ENCODE peak calls at places on chromosomes 12 and 14, in six cellular contexts. One of them, this sample, is unnamed.

GRCh38 chr14:99819514-99819913 is 26.3 kb downstream of the EML1 start:
- DNase-seq in tibial nerve: no peak
- DNase-seq in HCT116: no peak
- DNase-seq in HepG2: no peak
- DNase-seq in upper lobe of left lung: no peak
- DNase-seq in endothelial cell of umbilical vein: no peak
- DNase-seq in this sample: no peak

GRCh38 chr14:36511981-36512584 is 7.9 kb downstream of the NKX2-1 start:
- DNase-seq in HCT116: no peak
- DNase-seq in endothelial cell of umbilical vein: no peak
- DNase-seq in upper lobe of left lung: no peak
- DNase-seq in HepG2: no peak
- DNase-seq in tibial nerve: no peak
- DNase-seq in this sample: no peak

GRCh38 chr14:73494593-73494992 is 3.9 kb downstream of the RIOX1 start:
- DNase-seq in HCT116: no peak
- DNase-seq in HepG2: no peak
- DNase-seq in tibial nerve: no peak
- DNase-seq in upper lobe of left lung: no peak
- DNase-seq in endothelial cell of umbilical vein: no peak
- DNase-seq in this sample: no peak

GRCh38 chr12:75665216-75665615 is 153.8 kb upstream of the KRR1 start:
- DNase-seq in HepG2: peak; percentile 7
- DNase-seq in upper lobe of left lung: no peak
- DNase-seq in endothelial cell of umbilical vein: no peak
- DNase-seq in HCT116: no peak
- DNase-seq in tibial nerve: no peak
- DNase-seq in this sample: no peak

GRCh38 chr12:131223791-131224567 is 270.3 kb downstream of the ADGRD1 start:
- DNase-seq in endothelial cell of umbilical vein: no peak
- DNase-seq in upper lobe of left lung: no peak
- DNase-seq in tibial nerve: no peak
- DNase-seq in HCT116: peak; percentile 81
- DNase-seq in HepG2: no peak
- DNase-seq in this sample: no peak

GRCh38 chr14:24187538-24187915 is 1.1 kb downstream of the IPO4 start:
- DNase-seq in HepG2: no peak
- DNase-seq in tibial nerve: no peak
- DNase-seq in HCT116: no peak
- DNase-seq in upper lobe of left lung: no peak
- DNase-seq in endothelial cell of umbilical vein: no peak
- DNase-seq in this sample: no peak

GRCh38 chr12:100058482-100059029 is 73.8 kb upstream of the ANKS1B start:
- DNase-seq in HCT116: no peak
- DNase-seq in upper lobe of left lung: no peak
- DNase-seq in tibial nerve: no peak
- DNase-seq in HepG2: no peak
- DNase-seq in endothelial cell of umbilical vein: peak; percentile 94
- DNase-seq in this sample: no peak

GRCh38 chr12:121223283-121223946 is 13.5 kb downstream of the P2RX4 start:
- DNase-seq in endothelial cell of umbilical vein: no peak
- DNase-seq in HCT116: no peak
- DNase-seq in tibial nerve: no peak
- DNase-seq in upper lobe of left lung: no peak
- DNase-seq in HepG2: no peak
- DNase-seq in this sample: no peak

GRCh38 chr14:74649673-74650072 is 37.6 kb upstream of the LTBP2 start:
- DNase-seq in upper lobe of left lung: no peak
- DNase-seq in HCT116: no peak
- DNase-seq in tibial nerve: no peak
- DNase-seq in HepG2: no peak
- DNase-seq in endothelial cell of umbilical vein: peak; percentile 69
- DNase-seq in this sample: no peak

GRCh38 chr14:99410019-99410418 is 70.6 kb downstream of the SETD3 start:
- DNase-seq in HCT116: no peak
- DNase-seq in tibial nerve: no peak
- DNase-seq in HepG2: no peak
- DNase-seq in upper lobe of left lung: no peak
- DNase-seq in endothelial cell of umbilical vein: no peak
- DNase-seq in this sample: no peak

GRCh38 chr12:67541625-67541991 is 106.9 kb upstream of the DYRK2 start:
- DNase-seq in HepG2: no peak
- DNase-seq in endothelial cell of umbilical vein: no peak
- DNase-seq in HCT116: no peak
- DNase-seq in upper lobe of left lung: no peak
- DNase-seq in tibial nerve: no peak
- DNase-seq in this sample: no peak

GRCh38 chr12:57816855-57817151 is 1.7 kb downstream of the AVIL start:
- DNase-seq in tibial nerve: no peak
- DNase-seq in endothelial cell of umbilical vein: no peak
- DNase-seq in HepG2: no peak
- DNase-seq in HCT116: no peak
- DNase-seq in upper lobe of left lung: peak; percentile 68
- DNase-seq in this sample: no peak

GRCh38 chr12:77064891-77065360 is 443 bp downstream of the E2F7 start:
- DNase-seq in upper lobe of left lung: no peak
- DNase-seq in endothelial cell of umbilical vein: no peak
- DNase-seq in tibial nerve: no peak
- DNase-seq in HepG2: no peak
- DNase-seq in HCT116: no peak
- DNase-seq in this sample: no peak

GRCh38 chr14:54489731-54490447 is 1.1 kb upstream of the GMFB start:
- DNase-seq in HCT116: no peak
- DNase-seq in upper lobe of left lung: no peak
- DNase-seq in HepG2: no peak
- DNase-seq in tibial nerve: no peak
- DNase-seq in endothelial cell of umbilical vein: no peak
- DNase-seq in this sample: no peak

GRCh38 chr12:76083761-76084276 is 666 bp downstream of the NAP1L1 start:
- DNase-seq in endothelial cell of umbilical vein: peak; percentile 83
- DNase-seq in HepG2: peak; percentile 72
- DNase-seq in HCT116: no peak
- DNase-seq in tibial nerve: peak; percentile 30
- DNase-seq in upper lobe of left lung: peak; percentile 71
- DNase-seq in this sample: peak; percentile 56

GRCh38 chr14:73759183-73759713 is 45.1 kb upstream of the PNMA1 start:
- DNase-seq in endothelial cell of umbilical vein: peak; percentile 49
- DNase-seq in tibial nerve: peak; percentile 61
- DNase-seq in upper lobe of left lung: peak; percentile 66
- DNase-seq in HepG2: no peak
- DNase-seq in HCT116: no peak
- DNase-seq in this sample: no peak

GRCh38 chr12:46523863-46524770 is 151.5 kb upstream of the SLC38A2 start:
- DNase-seq in HepG2: peak; percentile 92
- DNase-seq in endothelial cell of umbilical vein: peak; percentile 83
- DNase-seq in tibial nerve: no peak
- DNase-seq in upper lobe of left lung: no peak
- DNase-seq in HCT116: peak; percentile 91
- DNase-seq in this sample: no peak

GRCh38 chr12:46523446-46523845 is 150.9 kb upstream of the SLC38A2 start:
- DNase-seq in tibial nerve: no peak
- DNase-seq in HepG2: peak; percentile 62
- DNase-seq in HCT116: no peak
- DNase-seq in upper lobe of left lung: no peak
- DNase-seq in endothelial cell of umbilical vein: no peak
- DNase-seq in this sample: no peak

GRCh38 chr12:46522141-46522540 is 149.6 kb upstream of the SLC38A2 start:
- DNase-seq in HepG2: no peak
- DNase-seq in upper lobe of left lung: no peak
- DNase-seq in tibial nerve: no peak
- DNase-seq in HCT116: no peak
- DNase-seq in endothelial cell of umbilical vein: no peak
- DNase-seq in this sample: no peak

GRCh38 chr12:46526231-46526630 is 153.7 kb upstream of the SLC38A2 start:
- DNase-seq in endothelial cell of umbilical vein: no peak
- DNase-seq in tibial nerve: no peak
- DNase-seq in HepG2: no peak
- DNase-seq in HCT116: no peak
- DNase-seq in upper lobe of left lung: no peak
- DNase-seq in this sample: no peak

GRCh38 chr12:46524778-46525177 is 152.2 kb upstream of the SLC38A2 start:
- DNase-seq in HepG2: no peak
- DNase-seq in tibial nerve: peak; percentile 54
- DNase-seq in HCT116: no peak
- DNase-seq in endothelial cell of umbilical vein: peak; percentile 43
- DNase-seq in upper lobe of left lung: peak; percentile 51
- DNase-seq in this sample: no peak
- H3K27ac ChIP-seq in HepG2: peak overlapping the region; percentile 59
- H3K27ac ChIP-seq in tibial nerve: no peak overlapping the region
- H3K27ac ChIP-seq in HCT116: peak overlapping the region; percentile 48
- H3K27ac ChIP-seq in endothelial cell of umbilical vein: peak overlapping the region; percentile 81
- H3K27ac ChIP-seq in upper lobe of left lung: no peak overlapping the region
- H3K27ac ChIP-seq in this sample: peak overlapping the region; percentile 0

GRCh38 chr14:61500046-61500445 is 178.7 kb downstream of the PRKCH start:
- DNase-seq in HCT116: no peak
- DNase-seq in tibial nerve: no peak
- DNase-seq in HepG2: no peak
- DNase-seq in endothelial cell of umbilical vein: no peak
- DNase-seq in upper lobe of left lung: no peak
- DNase-seq in this sample: no peak

GRCh38 chr14:61498303-61498702 is 176.9 kb downstream of the PRKCH start:
- DNase-seq in HepG2: no peak
- DNase-seq in HCT116: no peak
- DNase-seq in upper lobe of left lung: no peak
- DNase-seq in tibial nerve: no peak
- DNase-seq in endothelial cell of umbilical vein: no peak
- DNase-seq in this sample: no peak

GRCh38 chr14:61501714-61502458 is 180.5 kb downstream of the PRKCH start:
- DNase-seq in HepG2: no peak
- DNase-seq in upper lobe of left lung: no peak
- DNase-seq in HCT116: no peak
- DNase-seq in endothelial cell of umbilical vein: no peak
- DNase-seq in tibial nerve: no peak
- DNase-seq in this sample: no peak

GRCh38 chr14:61495809-61496208 is 174.4 kb downstream of the PRKCH start:
- DNase-seq in HCT116: no peak
- DNase-seq in upper lobe of left lung: no peak
- DNase-seq in endothelial cell of umbilical vein: no peak
- DNase-seq in HepG2: no peak
- DNase-seq in tibial nerve: no peak
- DNase-seq in this sample: no peak

DNA sequence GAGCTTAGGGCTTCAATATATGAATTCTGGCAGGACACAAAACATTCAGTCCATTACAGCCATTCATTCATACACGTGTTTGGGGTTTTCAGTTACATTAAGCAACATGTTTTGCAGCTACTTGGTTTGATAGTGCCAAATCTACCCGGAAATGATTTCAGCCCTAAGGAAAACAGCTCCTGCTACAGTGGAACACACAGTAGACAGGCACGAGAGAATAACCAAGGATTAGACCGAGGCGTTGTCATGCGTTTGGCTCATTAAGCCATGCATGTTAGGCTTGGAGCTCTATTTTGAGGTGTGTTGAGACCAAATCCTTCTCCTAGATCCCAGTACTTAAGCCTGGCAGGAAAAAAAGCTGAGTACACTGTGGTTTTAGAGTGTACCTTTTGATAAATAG is 177.4 kb downstream of the PRKCH start:
- DNase-seq in HCT116: no peak
- DNase-seq in endothelial cell of umbilical vein: peak; percentile 91
- DNase-seq in tibial nerve: no peak
- DNase-seq in upper lobe of left lung: no peak
- DNase-seq in HepG2: no peak
- DNase-seq in this sample: no peak
- H3K4me1 ChIP-seq in HCT116: peaks cover under 1% of the 10 kb centered on the region
- H3K4me1 ChIP-seq in endothelial cell of umbilical vein: peaks cover 29% of the 10 kb centered on the region
- H3K4me1 ChIP-seq in tibial nerve: no peaks in the 10 kb centered on the region
- H3K4me1 ChIP-seq in upper lobe of left lung: peaks cover 36% of the 10 kb centered on the region
- H3K4me1 ChIP-seq in HepG2: peaks cover 14% of the 10 kb centered on the region
- H3K4me1 ChIP-seq in this sample: peaks cover 5% of the 10 kb centered on the region

GRCh38 chr14:90547968-90548367 is 151.1 kb downstream of the CALM1 start:
- DNase-seq in upper lobe of left lung: no peak
- DNase-seq in endothelial cell of umbilical vein: no peak
- DNase-seq in HCT116: no peak
- DNase-seq in HepG2: no peak
- DNase-seq in tibial nerve: no peak
- DNase-seq in this sample: no peak
- TF ChIP-seq POLR2A in upper lobe of left lung: no peak
- TF ChIP-seq POLR2A in endothelial cell of umbilical vein: no peak
- TF ChIP-seq POLR2A in HCT116: no peak
- TF ChIP-seq POLR2A in HepG2: no peak
- TF ChIP-seq POLR2A in tibial nerve: no peak
- TF ChIP-seq POLR2A in this sample: no peak

GRCh38 chr12:53219116-53219955 is 12.3 kb upstream of the ITGB7 start:
- DNase-seq in upper lobe of left lung: no peak
- DNase-seq in tibial nerve: no peak
- DNase-seq in HCT116: no peak
- DNase-seq in endothelial cell of umbilical vein: peak; percentile 58
- DNase-seq in HepG2: no peak
- DNase-seq in this sample: no peak
- H3K27ac ChIP-seq in upper lobe of left lung: peak overlapping the region; percentile 98
- H3K27ac ChIP-seq in tibial nerve: peak overlapping the region; percentile 100
- H3K27ac ChIP-seq in HCT116: peak overlapping the region; percentile 99
- H3K27ac ChIP-seq in endothelial cell of umbilical vein: no peak overlapping the region
- H3K27ac ChIP-seq in HepG2: no peak overlapping the region
- H3K27ac ChIP-seq in this sample: peak overlapping the region; percentile 82

DNA sequence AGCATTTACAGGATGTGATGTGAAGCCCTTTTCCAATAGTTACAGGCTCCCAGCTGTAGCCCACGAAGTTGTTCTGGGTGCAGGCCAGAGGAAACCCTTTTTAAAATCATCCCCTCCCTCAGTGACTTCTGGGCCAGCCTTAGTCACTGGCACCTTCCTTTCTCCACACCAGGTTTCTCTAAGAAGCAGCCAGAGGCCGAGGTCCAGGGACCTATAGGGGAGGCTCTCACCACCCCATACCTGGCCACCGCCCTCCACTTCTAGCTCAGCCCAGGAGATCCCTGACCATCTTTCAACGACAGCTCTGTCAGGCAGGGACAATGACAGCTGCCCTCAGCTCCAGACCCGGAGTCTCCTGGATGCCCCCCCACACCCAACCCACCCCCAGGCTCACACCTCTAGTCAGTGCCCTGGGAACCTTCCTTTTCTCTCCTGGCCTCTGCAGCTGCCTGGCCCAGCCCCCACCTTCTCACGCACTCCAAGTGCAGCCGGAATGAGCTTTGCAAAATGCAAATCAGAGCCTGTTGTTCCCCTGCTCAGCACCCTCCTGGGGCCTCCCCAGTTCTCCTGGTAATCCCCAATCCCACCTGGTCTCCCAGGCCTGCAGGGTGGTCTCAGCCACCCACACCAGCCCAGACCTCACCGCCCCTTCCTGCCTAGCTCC is 46.7 kb downstream of the TESC start:
- DNase-seq in endothelial cell of umbilical vein: no peak
- DNase-seq in upper lobe of left lung: no peak
- DNase-seq in tibial nerve: no peak
- DNase-seq in HCT116: no peak
- DNase-seq in HepG2: no peak
- DNase-seq in this sample: no peak
- H3K4me1 ChIP-seq in endothelial cell of umbilical vein: peaks cover 6% of the 10 kb centered on the region
- H3K4me1 ChIP-seq in upper lobe of left lung: peaks cover 7% of the 10 kb centered on the region
- H3K4me1 ChIP-seq in tibial nerve: no peaks in the 10 kb centered on the region
- H3K4me1 ChIP-seq in HCT116: peaks cover 11% of the 10 kb centered on the region
- H3K4me1 ChIP-seq in HepG2: peaks cover 33% of the 10 kb centered on the region
- H3K4me1 ChIP-seq in this sample: no peaks in the 10 kb centered on the region

This sample was measured in prostate gland.